ENCODE peak calls at places on chromosomes 6 and 20, in seven cellular contexts. Z is breast epithelium, H is upper lobe of left lung, R is adrenal gland, C is retinal pigment epithelial cell, L is GM12865, A is left lung. W is an unnamed sample.

GRCh38 chr6:111183702-111184517 is 96.6 kb downstream of the SLC16A10 start:
- DNase-seq in R (no peak), A (no peak), Z (no peak), L (peak; percentile 32), H (no peak), C (no peak), W (no peak)

GRCh38 chr6:155031091-155031490 is 36.0 kb downstream of the TIAM2 start:
- DNase-seq in A (no peak), R (no peak), L (no peak), H (no peak), Z (no peak), C (no peak), W (no peak)

GRCh38 chr20:739736-740135 is 28.6 kb downstream of the SLC52A3 start:
- DNase-seq in A (no peak), R (no peak), C (no peak), L (no peak), H (no peak), Z (no peak), W (no peak)

GRCh38 chr6:81988446-81988845 is 236.0 kb upstream of the TENT5A start:
- DNase-seq in L (no peak), C (no peak), R (no peak), H (no peak), A (no peak), Z (no peak), W (no peak)

GRCh38 chr6:50147371-50147770 is 97.6 kb upstream of the DEFB112 start:
- DNase-seq in R (no peak), C (peak; percentile 26), L (no peak), A (no peak), H (no peak), Z (no peak), W (no peak)

GRCh38 chr6:167513763-167514162 is 188.9 kb downstream of the TTLL2 start:
- DNase-seq in R (no peak), C (no peak), H (no peak), L (no peak), A (no peak), Z (no peak), W (no peak)

GRCh38 chr20:54140486-54140885 is 33.3 kb downstream of the CYP24A1 start:
- DNase-seq in C (no peak), A (no peak), Z (no peak), L (no peak), H (no peak), R (no peak), W (no peak)

GRCh38 chr6:163356324-163356723 is 58.2 kb upstream of the QKI start:
- DNase-seq in R (peak; percentile 62), C (no peak), L (no peak), H (peak; percentile 69), A (peak; percentile 88), Z (no peak), W (peak; percentile 46)

GRCh38 chr20:59634435-59635005 is 30.2 kb downstream of the PHACTR3 start:
- DNase-seq in H (no peak), Z (no peak), C (no peak), L (no peak), A (no peak), R (no peak), W (no peak)

GRCh38 chr6:152356016-152356415 is 281.1 kb downstream of the SYNE1 start:
- DNase-seq in C (no peak), L (no peak), Z (no peak), R (no peak), A (no peak), H (no peak), W (no peak)

GRCh38 chr20:17505664-17506517 is 25.3 kb downstream of the BFSP1 start:
- DNase-seq in Z (no peak), R (peak; percentile 20), H (no peak), C (no peak), A (no peak), L (no peak), W (no peak)

GRCh38 chr20:7596541-7596940 is 343.7 kb downstream of the HAO1 start:
- DNase-seq in L (no peak), C (no peak), H (no peak), R (no peak), A (no peak), Z (no peak), W (no peak)

GRCh38 chr20:50675671-50676376 is 15.5 kb downstream of the RIPOR3 start:
- DNase-seq in C (no peak), L (no peak), Z (no peak), A (no peak), H (no peak), R (no peak), W (no peak)

GRCh38 chr6:2961971-2962370 is 9.4 kb downstream of the SERPINB6 start:
- DNase-seq in L (no peak), A (peak; percentile 83), R (no peak), C (no peak), H (peak; percentile 84), Z (no peak), W (no peak)

GRCh38 chr20:57048027-57048869 is 218.2 kb downstream of the BMP7 start:
- DNase-seq in L (peak; percentile 38), Z (peak; percentile 48), H (no peak), A (no peak), C (peak; percentile 2), R (peak; percentile 24), W (no peak)

GRCh38 chr6:46453221-46453620 is 38.0 kb downstream of the RCAN2 start:
- DNase-seq in R (no peak), L (no peak), A (no peak), H (no peak), C (no peak), Z (no peak), W (peak; percentile 81)

GRCh38 chr6:34389034-34389433 is 3.4 kb downstream of the NUDT3 start:
- DNase-seq in Z (no peak), L (no peak), C (no peak), R (no peak), A (no peak), H (no peak), W (no peak)

GRCh38 chr6:168555618-168556273 is 114.8 kb downstream of the SMOC2 start:
- DNase-seq in H (no peak), C (no peak), L (no peak), R (no peak), A (no peak), Z (no peak), W (no peak)

GRCh38 chr20:20205141-20205861 is 153.0 kb downstream of the CFAP61 start:
- DNase-seq in A (no peak), H (no peak), C (no peak), L (no peak), R (no peak), Z (no peak), W (no peak)

GRCh38 chr6:31007694-31008093 is 2.6 kb upstream of the MUC22 start:
- DNase-seq in Z (no peak), C (peak; percentile 71), A (no peak), H (peak; percentile 25), R (no peak), L (peak; percentile 18), W (peak; percentile 84)

GRCh38 chr6:89139509-89140346 is 6.1 kb upstream of the PM20D2 start:
- DNase-seq in C (no peak), A (no peak), R (no peak), L (no peak), Z (no peak), H (no peak), W (no peak)

DNA sequence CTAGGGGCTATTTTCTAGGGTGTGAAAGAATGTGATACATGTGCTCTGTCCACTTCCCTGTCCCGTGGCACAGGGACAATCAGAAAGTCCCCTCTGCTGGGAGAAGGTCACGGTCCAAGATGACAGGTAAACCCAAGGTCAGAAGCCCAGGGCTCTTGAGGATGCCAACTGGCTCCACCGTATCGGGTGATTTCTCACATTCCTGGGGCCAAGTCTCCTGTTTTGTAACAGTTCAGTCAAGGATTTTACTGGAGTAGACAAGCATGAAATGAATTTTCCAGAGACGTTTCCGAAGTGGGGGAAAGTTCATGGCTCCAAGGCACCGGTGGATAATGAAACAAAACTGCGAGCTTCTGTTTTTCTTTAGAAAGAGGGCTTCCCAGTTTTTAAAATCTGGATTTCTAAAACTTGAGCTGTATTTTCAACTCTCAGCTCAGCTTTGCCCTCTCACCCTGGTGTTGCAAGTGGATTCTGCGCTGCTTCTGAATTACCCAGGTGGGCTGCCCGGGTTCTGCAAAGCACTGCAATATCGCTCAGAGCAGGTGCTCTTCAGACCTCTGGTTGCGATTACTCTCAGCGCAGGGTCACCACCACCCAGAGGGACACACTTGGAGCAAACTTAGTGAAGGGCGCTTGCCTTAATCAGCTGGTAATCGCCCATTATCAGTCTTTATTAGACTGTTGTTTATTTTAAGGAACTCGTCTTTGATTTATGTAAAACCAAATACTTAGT is 64.4 kb upstream of the TMEM170B start:
- DNase-seq in C (no peak), A (no peak), H (peak; percentile 42), R (no peak), L (no peak), Z (no peak), W (no peak)
- H3K4me3 ChIP-seq in C (peak overlapping the region; percentile 5), A (peak overlapping the region; percentile 5), H (no peak overlapping the region), R (peak overlapping the region; percentile 50), L (no peak overlapping the region), Z (peak overlapping the region; percentile 18), W (no peak overlapping the region)

DNA sequence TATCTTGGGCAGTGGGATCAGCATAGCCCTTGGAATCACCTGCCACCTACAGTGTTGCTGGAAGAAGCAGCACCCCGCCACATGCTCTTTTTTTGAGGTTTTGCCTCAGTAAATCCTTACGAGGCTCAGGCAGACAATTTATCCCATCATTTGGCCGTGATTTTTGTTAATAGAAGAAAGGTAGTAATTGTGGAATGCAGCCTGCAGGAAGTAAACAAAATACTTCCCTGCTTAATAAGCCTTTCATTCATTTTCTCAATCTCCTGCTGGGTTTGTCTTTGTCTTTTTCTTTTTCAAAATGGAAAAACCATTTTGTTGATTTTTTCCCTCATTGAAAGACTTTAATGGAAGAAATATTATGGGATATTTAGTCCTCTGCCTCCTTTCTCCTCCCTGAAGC is 93.7 kb upstream of the CD83 start:
- DNase-seq in Z (no peak), L (no peak), A (no peak), R (no peak), C (no peak), H (no peak), W (no peak)
- TF ChIP-seq CTCF in Z (no peak), L (no peak), A (no peak), R (no peak), C (no peak), H (no peak), W (no peak)

GRCh38 chr6:374956-375355 is 16.6 kb upstream of the IRF4 start:
- DNase-seq in A (no peak), H (no peak), Z (no peak), R (no peak), L (no peak), C (no peak), W (no peak)
- H3K4me3 ChIP-seq in A (no peak overlapping the region), H (no peak overlapping the region), Z (no peak overlapping the region), R (no peak overlapping the region), L (no peak overlapping the region), C (no peak overlapping the region), W (no peak overlapping the region)

DNA sequence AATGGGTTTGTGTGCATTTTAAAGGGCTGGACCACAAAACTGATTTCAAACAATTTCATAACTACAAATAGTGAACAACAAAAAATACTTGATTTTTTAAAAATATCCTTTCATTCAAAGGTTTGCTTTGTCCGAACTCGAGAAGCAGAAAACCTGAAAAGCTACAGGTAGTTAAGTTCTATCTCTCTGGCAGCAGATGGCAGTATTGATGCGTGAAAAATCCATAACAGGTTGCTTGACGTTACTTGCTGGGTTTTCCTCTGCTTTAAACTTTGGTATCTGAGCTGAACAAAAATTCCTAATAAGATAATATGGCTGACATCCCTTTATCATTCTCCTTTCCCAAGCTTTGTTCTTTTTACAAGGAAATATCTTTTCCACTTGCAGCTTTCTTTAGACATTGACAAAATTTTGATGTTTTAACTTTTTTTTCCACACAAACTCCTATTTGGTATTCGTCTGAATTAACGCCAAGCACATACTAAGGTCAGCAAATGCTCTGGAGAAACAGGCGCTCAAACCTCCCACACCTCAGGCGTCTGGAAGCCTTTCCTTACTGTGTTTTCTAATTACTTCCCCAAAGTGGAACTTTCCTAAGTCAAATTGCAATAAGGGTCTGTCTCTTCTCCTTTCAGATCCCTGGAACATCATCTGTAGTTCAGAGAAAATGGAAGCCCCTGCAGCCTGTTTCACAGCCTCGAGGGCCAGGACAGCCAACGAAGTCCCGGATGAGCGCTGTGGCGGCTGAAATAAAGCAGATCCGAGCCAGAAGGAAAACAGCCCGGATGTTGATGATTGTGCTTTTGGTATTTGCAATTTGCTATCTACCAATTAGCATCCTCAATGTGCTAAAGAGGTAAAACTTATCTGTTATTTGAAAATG is 50.3 kb upstream of the GFRAL start:
- DNase-seq in A (no peak), H (no peak), Z (no peak), C (no peak), L (peak; percentile 62), R (no peak), W (peak; percentile 76)
- TF ChIP-seq CTCF in A (peak; percentile 33), H (no peak), Z (peak; percentile 57), C (peak; percentile 69), L (peak; percentile 53), R (peak; percentile 54), W (peak; percentile 65)

W was measured in astrocyte of the cerebellum.